ENCODE peak calls at places on chromosomes 16 and 17, in ten cellular contexts. P is colonic mucosa, G is aorta, S is pancreas, C is cardiac muscle cell, O is lung, Q is GM23248, T is A549, F is prostate gland, A is heart right ventricle. R is an unnamed sample.

GRCh38 chr16:72848759-72849664 is 198.9 kb downstream of the ZFHX3 start:
- DNase-seq in P (peak; percentile 81), G (peak; percentile 95), S (peak; percentile 91), C (peak; percentile 94), O (peak; percentile 88), Q (peak; percentile 92), T (peak; percentile 56), F (peak; percentile 86), A (peak; percentile 91), R (peak; percentile 26)

GRCh38 chr16:1538804-1539520 is 5.5 kb downstream of the TMEM204 start:
- DNase-seq in P (no peak), G (no peak), S (no peak), C (no peak), O (no peak), Q (no peak), T (no peak), F (no peak), A (peak; percentile 24), R (peak; percentile 16)

GRCh38 chr17:58245428-58246103 is 7.2 kb downstream of the LPO start:
- DNase-seq in P (no peak), G (no peak), S (no peak), C (no peak), O (no peak), Q (peak; percentile 62), T (no peak), F (no peak), A (no peak), R (no peak)

GRCh38 chr16:58638148-58639036 is 8.8 kb upstream of the CNOT1 start:
- DNase-seq in P (no peak), G (peak; percentile 71), S (peak; percentile 32), C (peak; percentile 89), O (no peak), Q (peak; percentile 96), T (peak; percentile 66), F (no peak), A (peak; percentile 24), R (peak; percentile 35)

GRCh38 chr17:57948555-57949420 is 6.4 kb downstream of the CUEDC1 start:
- DNase-seq in P (no peak), G (no peak), S (no peak), C (peak; percentile 82), O (peak; percentile 34), Q (peak; percentile 96), T (peak; percentile 99), F (no peak), A (peak; percentile 30), R (no peak)

GRCh38 chr17:80899402-80900268 is 92.0 kb upstream of the CHMP6 start:
- DNase-seq in P (no peak), G (no peak), S (peak; percentile 25), C (peak; percentile 19), O (peak; percentile 76), Q (peak; percentile 58), T (peak; percentile 70), F (no peak), A (no peak), R (peak; percentile 51)

GRCh38 chr16:17921357-17921978 is 415.1 kb downstream of the NPIPA8 start:
- DNase-seq in P (peak; percentile 72), G (peak; percentile 47), S (peak; percentile 17), C (no peak), O (no peak), Q (peak; percentile 2), T (no peak), F (peak; percentile 26), A (no peak), R (peak; percentile 40)

GRCh38 chr16:70610273-70611223 is 35.8 kb upstream of the IL34 start:
- DNase-seq in P (peak; percentile 26), G (peak; percentile 58), S (no peak), C (peak; percentile 46), O (no peak), Q (no peak), T (no peak), F (no peak), A (peak; percentile 31), R (no peak)

GRCh38 chr17:1931759-1932579 is 93.2 kb downstream of the RTN4RL1 start:
- DNase-seq in P (peak; percentile 28), G (no peak), S (peak; percentile 46), C (peak; percentile 6), O (no peak), Q (peak; percentile 39), T (no peak), F (peak; percentile 36), A (peak; percentile 58), R (peak; percentile 92)

GRCh38 chr17:60173304-60173807 is 23.6 kb downstream of the CA4 start:
- DNase-seq in P (no peak), G (no peak), S (no peak), C (peak; percentile 29), O (no peak), Q (peak; percentile 82), T (no peak), F (no peak), A (no peak), R (no peak)

GRCh38 chr16:83955218-83956130 is 2.4 kb downstream of the OSGIN1 start:
- DNase-seq in P (no peak), G (no peak), S (no peak), C (peak; percentile 36), O (no peak), Q (peak; percentile 57), T (no peak), F (no peak), A (no peak), R (no peak)

GRCh38 chr16:63461248-63461841 is 1425.1 kb upstream of the CDH8 start:
- DNase-seq in P (peak; percentile 18), G (no peak), S (peak; percentile 11), C (peak; percentile 68), O (no peak), Q (peak; percentile 61), T (no peak), F (peak; percentile 7), A (no peak), R (peak; percentile 73)

GRCh38 chr17:35116845-35117244 is 2.8 kb downstream of the RAD51D start:
- DNase-seq in P (no peak), G (no peak), S (no peak), C (no peak), O (no peak), Q (no peak), T (no peak), F (no peak), A (no peak), R (peak; percentile 11)

GRCh38 chr17:76408037-76408849 is 23.8 kb downstream of the SPHK1 start:
- DNase-seq in P (peak; percentile 78), G (no peak), S (peak; percentile 83), C (peak; percentile 55), O (peak; percentile 74), Q (peak; percentile 62), T (peak; percentile 83), F (peak; percentile 65), A (peak; percentile 55), R (peak; percentile 68)

GRCh38 chr16:83344014-83344413 is 463.8 kb upstream of the HSBP1 start:
- DNase-seq in P (no peak), G (no peak), S (no peak), C (peak; percentile 94), O (no peak), Q (peak; percentile 88), T (no peak), F (no peak), A (no peak), R (no peak)

GRCh38 chr17:50049636-50050035 is 6.3 kb upstream of the ITGA3 start:
- DNase-seq in P (no peak), G (no peak), S (no peak), C (no peak), O (no peak), Q (peak; percentile 35), T (no peak), F (no peak), A (no peak), R (no peak)
- H3K4me1 ChIP-seq in P (peaks cover 5% of the 10 kb centered on the region), G (no peaks in the 10 kb centered on the region), S (peaks cover 20% of the 10 kb centered on the region), C (peaks cover 9% of the 10 kb centered on the region), O (peaks cover 5% of the 10 kb centered on the region), Q (peaks cover 63% of the 10 kb centered on the region), T (peaks cover 97% of the 10 kb centered on the region), F (peaks cover 10% of the 10 kb centered on the region), A (peaks cover 9% of the 10 kb centered on the region), R (peaks cover 5% of the 10 kb centered on the region)

GRCh38 chr16:54342001-54342776 is 55.6 kb upstream of the IRX3 start:
- DNase-seq in P (no peak), G (no peak), S (peak; percentile 20), C (peak; percentile 49), O (peak; percentile 67), Q (peak; percentile 50), T (no peak), F (peak; percentile 21), A (no peak), R (no peak)
- H3K4me3 ChIP-seq in P (no peak overlapping the region), G (no peak overlapping the region), S (no peak overlapping the region), C (no peak overlapping the region), O (no peak overlapping the region), Q (no peak overlapping the region), T (no peak overlapping the region), F (no peak overlapping the region), A (no peak overlapping the region), R (no peak overlapping the region)

GRCh38 chr16:11097782-11098167 is 153.4 kb downstream of the CLEC16A start:
- DNase-seq in P (no peak), G (no peak), S (no peak), C (no peak), O (no peak), Q (no peak), T (no peak), F (no peak), A (no peak), R (no peak)
- H3K4me1 ChIP-seq in P (peaks cover 19% of the 10 kb centered on the region), G (no peaks in the 10 kb centered on the region), S (peaks cover 14% of the 10 kb centered on the region), C (peaks cover 41% of the 10 kb centered on the region), O (peaks cover 9% of the 10 kb centered on the region), Q (peaks cover 12% of the 10 kb centered on the region), T (no peaks in the 10 kb centered on the region), F (no peaks in the 10 kb centered on the region), A (peaks cover 28% of the 10 kb centered on the region), R (peaks cover 13% of the 10 kb centered on the region)

GRCh38 chr17:13523164-13523563 is 78.6 kb downstream of the HS3ST3A1 start:
- DNase-seq in P (no peak), G (no peak), S (no peak), C (no peak), O (no peak), Q (no peak), T (no peak), F (no peak), A (no peak), R (no peak)

GRCh38 chr17:13518271-13519000 is 83.3 kb downstream of the HS3ST3A1 start:
- DNase-seq in P (no peak), G (no peak), S (no peak), C (no peak), O (no peak), Q (peak; percentile 33), T (no peak), F (no peak), A (no peak), R (no peak)

GRCh38 chr17:13522749-13523148 is 79.0 kb downstream of the HS3ST3A1 start:
- DNase-seq in P (no peak), G (no peak), S (no peak), C (no peak), O (no peak), Q (no peak), T (no peak), F (no peak), A (no peak), R (no peak)

GRCh38 chr17:13520899-13521572 is 80.7 kb downstream of the HS3ST3A1 start:
- DNase-seq in P (peak; percentile 18), G (no peak), S (no peak), C (peak; percentile 89), O (no peak), Q (peak; percentile 86), T (no peak), F (no peak), A (no peak), R (no peak)

DNA sequence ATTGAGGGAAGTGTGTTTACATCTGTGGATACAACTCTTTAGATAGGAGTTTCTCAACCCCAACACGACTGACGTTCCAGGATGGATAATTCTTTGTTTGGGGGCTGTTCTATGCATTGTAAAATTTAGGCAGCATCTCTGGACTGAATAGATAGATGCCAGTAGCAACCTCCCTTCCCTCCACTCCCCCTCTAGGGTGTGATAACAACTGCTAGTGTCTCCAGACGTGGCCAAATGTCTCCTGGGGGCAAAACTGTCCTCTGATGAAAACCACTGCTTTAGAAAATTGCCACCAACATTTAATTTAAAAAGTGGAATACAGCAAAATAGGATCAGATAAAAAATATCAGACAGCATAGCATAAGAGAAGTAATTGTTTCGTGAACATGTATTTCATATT is 79.9 kb downstream of the HS3ST3A1 start:
- DNase-seq in P (no peak), G (no peak), S (no peak), C (no peak), O (no peak), Q (no peak), T (no peak), F (no peak), A (no peak), R (no peak)
- H3K4me3 ChIP-seq in P (no peak overlapping the region), G (no peak overlapping the region), S (no peak overlapping the region), C (no peak overlapping the region), O (no peak overlapping the region), Q (no peak overlapping the region), T (no peak overlapping the region), F (no peak overlapping the region), A (no peak overlapping the region), R (no peak overlapping the region)

R was measured in neural progenitor cell.